ENCODE peak calls at places on chromosomes 16 and 17, in four cellular contexts. E, F, G and H are unnamed samples.

GRCh38 chr16:48932216-48932855 is 322.4 kb upstream of the N4BP1 start:
- DNase-seq in E (no peak), F (no peak), G (no peak), H (no peak)

GRCh38 chr16:84065536-84066132 is 23.0 kb upstream of the SLC38A8 start:
- DNase-seq in G (peak; percentile 44), E (peak; percentile 80), F (peak; percentile 56), H (peak; percentile 70)

GRCh38 chr16:24969071-24969470 is 46.1 kb downstream of the ARHGAP17 start:
- DNase-seq in E (no peak), F (no peak), G (no peak), H (no peak)

GRCh38 chr16:14050297-14051027 is 20.7 kb upstream of the MRTFB start:
- DNase-seq in E (no peak), G (peak; percentile 37), F (peak; percentile 62), H (no peak)

GRCh38 chr16:74466872-74467271 is 45.6 kb upstream of the CLEC18B start:
- DNase-seq in F (no peak), E (no peak), G (no peak), H (no peak)

GRCh38 chr16:89244754-89245153 is 27.3 kb downstream of the ZNF778 start:
- DNase-seq in F (no peak), G (no peak), E (no peak), H (no peak)

GRCh38 chr17:43465049-43465448 is 18.7 kb upstream of the DHX8 start:
- DNase-seq in E (no peak), F (no peak), G (no peak), H (no peak)

GRCh38 chr17:3964203-3965122 is at the start of gene ATP2A3:
- DNase-seq in F (no peak), E (peak; percentile 64), G (no peak), H (peak; percentile 31)

GRCh38 chr17:43634681-43635125 is 27.0 kb downstream of the MEOX1 start:
- DNase-seq in F (no peak), E (no peak), G (peak; percentile 62), H (no peak)

GRCh38 chr16:2057438-2057837 is 9.7 kb downstream of the TSC2 start:
- DNase-seq in E (no peak), G (no peak), F (no peak), H (no peak)

GRCh38 chr16:64621616-64622015 is 500.2 kb downstream of the CDH11 start:
- DNase-seq in G (no peak), F (no peak), E (no peak), H (no peak)

GRCh38 chr17:79382313-79382712 is 228.5 kb downstream of the RBFOX3 start:
- DNase-seq in F (no peak), G (no peak), E (no peak), H (no peak)

GRCh38 chr16:53090591-53091507 is 36.1 kb downstream of the CHD9 start:
- DNase-seq in E (no peak), G (peak; percentile 62), F (peak; percentile 96), H (peak; percentile 90)

GRCh38 chr17:17789828-17790672 is 46.7 kb downstream of the SREBF1 start:
- DNase-seq in E (no peak), F (no peak), G (no peak), H (peak; percentile 87)

GRCh38 chr16:58363746-58364393 is 28.4 kb upstream of the GINS3 start:
- DNase-seq in E (no peak), G (no peak), F (no peak), H (no peak)

GRCh38 chr17:44786551-44787081 is 27.8 kb downstream of the ADAM11 start:
- DNase-seq in G (no peak), F (no peak), E (no peak), H (no peak)

GRCh38 chr17:31390426-31390747 is 1.1 kb upstream of the RAB11FIP4 start:
- DNase-seq in E (no peak), G (no peak), F (no peak), H (no peak)

GRCh38 chr16:88343276-88343791 is 39.4 kb upstream of the ZNF469 start:
- DNase-seq in F (no peak), G (no peak), E (no peak), H (no peak)

GRCh38 chr16:83115491-83116232 is 488.9 kb downstream of the CDH13 start:
- DNase-seq in F (no peak), G (no peak), E (no peak), H (no peak)

GRCh38 chr17:32909787-32910369 is 18.1 kb upstream of the TMEM98 start:
- DNase-seq in E (peak; percentile 94), G (peak; percentile 69), F (peak; percentile 88), H (peak; percentile 73)

GRCh38 chr17:79295307-79295706 is 220.7 kb downstream of the ENGASE start:
- DNase-seq in E (no peak), F (no peak), G (no peak), H (no peak)

GRCh38 chr17:20256144-20256543 is 211.2 kb downstream of the LGALS9B start:
- DNase-seq in E (no peak), G (no peak), F (no peak), H (no peak)

GRCh38 chr17:64441772-64442549 is 7.0 kb upstream of the MILR1 start:
- DNase-seq in G (no peak), E (peak; percentile 38), F (peak; percentile 74), H (no peak)

GRCh38 chr17:14329900-14330491 is 29.1 kb downstream of the HS3ST3B1 start:
- DNase-seq in F (no peak), E (no peak), G (no peak), H (no peak)

GRCh38 chr16:85207357-85207921 is 95.2 kb upstream of the CIBAR2 start:
- DNase-seq in E (no peak), F (no peak), G (no peak), H (no peak)

GRCh38 chr17:5508855-5509254 is 22.5 kb downstream of the MIS12 start:
- DNase-seq in F (no peak), E (no peak), G (peak; percentile 39), H (no peak)
- TF ChIP-seq CTCF in F (no peak), E (no peak), G (no peak), H (no peak)

GRCh38 chr17:36808181-36808661 is 129.1 kb upstream of the LHX1 start:
- DNase-seq in G (peak; percentile 19), F (no peak), E (peak; percentile 6), H (no peak)
- TF ChIP-seq EZH2 in G (no peak), F (peak; percentile 68), E (no peak), H (peak; percentile 77)

GRCh38 chr17:48293319-48294192 is 136.5 kb downstream of the SKAP1 start:
- DNase-seq in G (no peak), E (no peak), F (no peak), H (no peak)

GRCh38 chr17:48296453-48296852 is 133.6 kb downstream of the SKAP1 start:
- DNase-seq in F (no peak), E (no peak), G (no peak), H (peak; percentile 43)

GRCh38 chr17:48297825-48298224 is 132.2 kb downstream of the SKAP1 start:
- DNase-seq in G (no peak), F (no peak), E (no peak), H (no peak)

GRCh38 chr17:48294989-48295892 is 134.8 kb downstream of the SKAP1 start:
- DNase-seq in E (peak; percentile 41), G (no peak), F (peak; percentile 76), H (peak; percentile 45)

GRCh38 chr17:48294193-48294909 is 135.7 kb downstream of the SKAP1 start:
- DNase-seq in G (no peak), E (no peak), F (no peak), H (no peak)
- H3K27ac ChIP-seq in G (no peak overlapping the region), E (peak overlapping the region; percentile 41), F (peak overlapping the region; percentile 88), H (no peak overlapping the region)

GRCh38 chr16:66266436-66267286 is 99.8 kb upstream of the CDH5 start:
- DNase-seq in G (no peak), F (no peak), E (no peak), H (peak; percentile 55)
- TF ChIP-seq CTCF in G (no peak), F (no peak), E (no peak), H (no peak)